ENCODE peak calls at places on chromosome 15, in seven cellular contexts. W is putamen; A is activated CD4-positive, CD25-positive, alpha-beta regulatory T cell treated with anti-CD3 and anti-CD28 coated beads, Interleukin-2, amount 50 U/mL, for 72 hours; K is T-helper 2 cell; P is stimulated activated CD4-positive, alpha-beta T cell treated with anti-CD3 and anti-CD28 coated beads, Interleukin-2, amount 100 ng/mL, for 48 hours; C is effector CD4-positive, alpha-beta T cell; S is tibial artery. O is an unnamed sample.

GRCh38 chr15:77904901-77905300 is 172.6 kb downstream of the TBC1D2B start:
- DNase-seq in W (no peak), A (peak; percentile 8), K (no peak), P (no peak), C (no peak), S (no peak), O (no peak)

GRCh38 chr15:90062023-90062728 is 40.1 kb downstream of the IDH2 start:
- DNase-seq in W (no peak), A (peak; percentile 55), K (peak; percentile 20), P (peak; percentile 32), C (peak; percentile 24), S (no peak), O (peak; percentile 26)

GRCh38 chr15:68019814-68020525 is 34.1 kb upstream of the PIAS1 start:
- DNase-seq in W (no peak), A (no peak), K (no peak), P (no peak), C (no peak), S (no peak), O (no peak)

GRCh38 chr15:76169013-76169412 is 109.2 kb downstream of the TMEM266 start:
- DNase-seq in W (no peak), A (no peak), K (no peak), P (no peak), C (no peak), S (no peak), O (no peak)

GRCh38 chr15:85886345-85886935 is 91.7 kb upstream of the KLHL25 start:
- DNase-seq in W (no peak), A (no peak), K (no peak), P (no peak), C (no peak), S (no peak), O (no peak)

GRCh38 chr15:28953573-28954195 is 67.9 kb downstream of the APBA2 start:
- DNase-seq in W (no peak), A (no peak), K (no peak), P (no peak), C (no peak), S (no peak), O (no peak)

GRCh38 chr15:82850242-82850591 is 40.8 kb downstream of the WHAMM start:
- DNase-seq in W (no peak), A (no peak), K (no peak), P (no peak), C (no peak), S (no peak), O (no peak)

GRCh38 chr15:32834156-32834555 is 116.4 kb downstream of the GREM1 start:
- DNase-seq in W (no peak), A (no peak), K (no peak), P (no peak), C (no peak), S (no peak), O (no peak)

GRCh38 chr15:37057831-37058230 is 42.5 kb downstream of the MEIS2 start:
- DNase-seq in W (no peak), A (no peak), K (no peak), P (no peak), C (no peak), S (no peak), O (no peak)

GRCh38 chr15:98713585-98714001 is 65.3 kb downstream of the IGF1R start:
- DNase-seq in W (no peak), A (no peak), K (no peak), P (no peak), C (no peak), S (no peak), O (no peak)

GRCh38 chr15:37099321-37100108 is 834 bp downstream of the MEIS2 start:
- DNase-seq in W (peak; percentile 65), A (no peak), K (no peak), P (no peak), C (no peak), S (no peak), O (no peak)

GRCh38 chr15:85759391-85759790 is 35.3 kb downstream of the KLHL25 start:
- DNase-seq in W (no peak), A (no peak), K (no peak), P (no peak), C (no peak), S (no peak), O (no peak)

GRCh38 chr15:66558271-66558670 is 7.5 kb downstream of the LCTL start:
- DNase-seq in W (no peak), A (no peak), K (no peak), P (no peak), C (no peak), S (no peak), O (no peak)

GRCh38 chr15:25089577-25089976 is 134.8 kb downstream of the SNRPN start:
- DNase-seq in W (no peak), A (no peak), K (no peak), P (no peak), C (no peak), S (no peak), O (no peak)

GRCh38 chr15:52137432-52138357 is 25.1 kb upstream of the BCL2L10 start:
- DNase-seq in W (no peak), A (no peak), K (no peak), P (no peak), C (no peak), S (no peak), O (no peak)

GRCh38 chr15:89335289-89336041 is 841 bp upstream of the POLG start:
- DNase-seq in W (no peak), A (no peak), K (peak; percentile 38), P (no peak), C (peak; percentile 38), S (peak; percentile 45), O (peak; percentile 20)

GRCh38 chr15:28891588-28891987 is 5.8 kb downstream of the APBA2 start:
- DNase-seq in W (no peak), A (no peak), K (no peak), P (no peak), C (no peak), S (no peak), O (no peak)

GRCh38 chr15:34708422-34708821 is 46.4 kb downstream of the GJD2 start:
- DNase-seq in W (peak; percentile 26), A (no peak), K (no peak), P (no peak), C (no peak), S (no peak), O (no peak)

GRCh38 chr15:70802629-70803028 is 39.3 kb upstream of the UACA start:
- DNase-seq in W (no peak), A (no peak), K (no peak), P (no peak), C (no peak), S (no peak), O (no peak)

GRCh38 chr15:65087873-65088642 is 11.5 kb downstream of the KBTBD13 start:
- DNase-seq in W (no peak), A (no peak), K (no peak), P (no peak), C (no peak), S (peak; percentile 91), O (no peak)

GRCh38 chr15:88476635-88477038 is 9.1 kb downstream of the MRPS11 start:
- DNase-seq in W (peak; percentile 59), A (no peak), K (no peak), P (no peak), C (peak; percentile 7), S (no peak), O (no peak)

GRCh38 chr15:92610101-92610520 is 45.5 kb downstream of the FAM174B start:
- DNase-seq in W (no peak), A (no peak), K (no peak), P (no peak), C (no peak), S (no peak), O (no peak)

GRCh38 chr15:88440021-88440420 is 27.2 kb downstream of the MRPL46 start:
- DNase-seq in W (no peak), A (no peak), K (no peak), P (no peak), C (no peak), S (no peak), O (no peak)

GRCh38 chr15:66298803-66299251 is 5.5 kb downstream of the DIS3L start:
- DNase-seq in W (no peak), A (no peak), K (no peak), P (no peak), C (no peak), S (no peak), O (no peak)

GRCh38 chr15:65384895-65385867 is 7.4 kb upstream of the IGDCC3 start:
- DNase-seq in W (peak; percentile 81), A (peak; percentile 85), K (peak; percentile 63), P (peak; percentile 91), C (peak; percentile 79), S (peak; percentile 85), O (peak; percentile 56)